ENCODE peak calls at places on chromosomes 7 and 10, in four cellular contexts. C, R, A and E are unnamed samples.

GRCh38 chr10:84243759-84244158 is 1.1 kb upstream of the RGR start:
- DNase-seq in C (no peak), R (no peak), A (no peak), E (no peak)

GRCh38 chr7:8210845-8211724 is 50.9 kb downstream of the ICA1 start:
- DNase-seq in C (no peak), R (no peak), A (no peak), E (no peak)

GRCh38 chr7:77765906-77766800 is 32.1 kb downstream of the TMEM60 start:
- DNase-seq in C (no peak), R (peak), A (no peak), E (no peak)

GRCh38 chr7:37986780-37987380 is 66.4 kb downstream of the EPDR1 start:
- DNase-seq in C (no peak), R (no peak), A (no peak), E (no peak)

GRCh38 chr10:62613429-62613828 is 191.1 kb upstream of the ADO start:
- DNase-seq in C (no peak), R (no peak), A (no peak), E (no peak)

GRCh38 chr10:5343979-5344378 is 20.8 kb upstream of the UCN3 start:
- DNase-seq in C (no peak), R (no peak), A (no peak), E (no peak)

GRCh38 chr7:54810401-54810800 is 51.4 kb upstream of the SEC61G start:
- DNase-seq in C (no peak), R (no peak), A (no peak), E (no peak)

GRCh38 chr7:149285581-149285975 is 23.6 kb downstream of the ZNF783 start:
- DNase-seq in C (no peak), R (no peak), A (no peak), E (no peak)

GRCh38 chr10:77279207-77279606 is 358.4 kb downstream of the KCNMA1 start:
- DNase-seq in C (peak), R (no peak), A (no peak), E (no peak)

DNA sequence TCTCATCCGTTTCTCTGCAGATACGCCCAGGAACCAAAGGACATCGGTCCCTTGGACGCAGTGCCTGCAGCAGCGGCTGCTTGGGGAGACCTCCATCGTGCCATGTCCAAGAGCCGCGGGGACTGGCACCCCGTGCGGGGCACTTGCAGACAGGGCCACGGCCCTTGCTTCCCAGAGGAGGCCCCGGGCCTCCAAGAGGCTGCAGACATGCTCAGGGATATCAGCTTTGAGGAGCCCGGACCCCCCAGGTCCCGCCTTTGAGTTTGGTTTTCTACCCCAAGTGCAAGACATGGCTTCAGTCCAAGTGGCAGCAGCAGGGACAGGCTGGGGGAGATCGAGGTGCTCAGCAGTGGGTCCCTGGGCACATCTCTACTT is 279.6 kb downstream of the ELFN1 start:
- DNase-seq in C (no peak), R (no peak), A (no peak), E (no peak)
- H3K27ac ChIP-seq in C (no peak), R (no peak), A (no peak), E (no peak)

DNA sequence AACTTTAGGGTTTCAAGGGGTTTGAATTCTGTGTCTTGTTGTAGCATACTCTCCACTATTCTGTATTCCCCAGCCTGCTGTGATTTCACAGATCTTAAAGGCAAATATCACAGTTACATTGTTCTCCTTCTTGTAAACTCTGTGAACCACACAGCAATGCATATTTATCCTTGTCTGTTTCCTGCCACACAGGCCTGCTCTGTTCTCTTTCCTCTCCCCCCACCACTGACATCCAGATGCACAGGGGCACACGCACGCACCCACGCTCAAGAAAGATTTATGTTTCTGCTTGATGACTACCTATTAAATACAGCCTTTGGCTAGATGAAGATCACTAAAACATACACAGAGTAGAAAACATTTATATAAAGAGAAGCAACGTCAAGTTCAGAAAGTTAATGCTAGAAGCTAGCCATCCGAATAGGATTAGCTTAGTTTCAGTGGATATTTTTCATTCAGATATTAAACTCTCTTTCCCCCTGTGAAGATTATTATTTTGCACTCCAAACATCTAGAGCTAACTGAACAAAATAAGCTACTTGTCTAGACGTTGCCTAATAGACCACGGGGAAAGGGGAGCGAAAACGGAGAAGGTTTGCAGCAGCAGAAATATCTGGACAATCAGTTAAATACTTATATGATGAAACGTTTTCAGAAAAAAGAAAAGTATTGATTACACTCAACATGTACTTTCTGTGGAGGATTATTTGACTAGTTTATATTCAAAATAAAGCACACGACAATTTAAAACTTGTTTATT is 193.1 kb upstream of the SEMA3C start:
- DNase-seq in C (no peak), R (no peak), A (no peak), E (no peak)
- H3K27ac ChIP-seq in C (no peak), R (no peak), A (no peak), E (no peak)

GRCh38 chr10:72306215-72306760 is 32.6 kb downstream of the DDIT4 start:
- DNase-seq in C (no peak), R (no peak), A (no peak), E (no peak)
- H3K27ac ChIP-seq in C (no peak), R (peak), A (no peak), E (no peak)

DNA sequence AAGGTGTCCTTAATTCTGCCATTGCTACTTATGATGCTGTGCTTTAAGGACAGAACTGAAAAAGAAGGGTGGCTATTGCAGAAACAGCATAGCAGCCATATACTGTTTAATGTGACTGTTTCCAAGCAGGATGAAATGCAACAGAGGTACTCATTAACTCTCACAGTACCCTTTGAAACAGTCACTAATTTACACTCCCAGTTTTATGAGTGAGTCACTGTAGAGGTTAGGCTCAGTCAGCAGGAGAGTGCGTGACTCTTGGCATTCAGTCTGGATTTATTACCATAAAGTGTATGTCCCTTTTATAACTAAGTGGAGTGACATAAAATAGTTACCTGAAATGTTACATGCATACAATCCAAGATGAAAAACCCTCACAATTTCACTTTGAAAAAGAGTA is 27.7 kb downstream of the ALDH18A1 start:
- DNase-seq in C (no peak), R (peak), A (no peak), E (no peak)
- H3K27ac ChIP-seq in C (no peak), R (no peak), A (no peak), E (no peak)

GRCh38 chr10:3478153-3478552 is 305.6 kb upstream of the PITRM1 start:
- DNase-seq in C (no peak), R (no peak), A (no peak), E (no peak)
- H3K27ac ChIP-seq in C (no peak), R (no peak), A (no peak), E (no peak)

GRCh38 chr7:98360221-98361124 is 40.4 kb downstream of the BAIAP2L1 start:
- DNase-seq in C (no peak), R (no peak), A (no peak), E (no peak)
- H3K27ac ChIP-seq in C (no peak), R (peak), A (no peak), E (no peak)

DNA sequence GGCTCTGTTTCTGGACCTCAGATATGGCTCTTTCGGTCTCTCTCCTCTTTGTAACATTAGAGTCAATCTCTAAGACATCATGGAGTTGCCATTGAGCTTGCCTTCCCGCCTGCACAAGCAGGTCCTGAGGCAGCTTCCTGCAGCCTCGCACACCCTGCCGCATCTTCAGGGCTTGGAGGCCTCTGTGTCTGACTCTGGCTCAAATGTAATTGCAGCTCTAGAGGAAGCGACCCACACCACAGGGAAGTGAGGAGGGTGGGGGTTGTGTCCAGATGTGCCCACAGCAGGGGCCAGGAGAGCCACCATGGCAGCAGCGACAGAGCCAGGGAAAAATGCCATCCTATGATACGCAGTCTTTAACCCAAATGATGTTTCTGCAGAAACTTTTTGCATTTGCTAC is 215.9 kb upstream of the ZNF32 start:
- DNase-seq in C (no peak), R (no peak), A (no peak), E (no peak)
- H3K27ac ChIP-seq in C (no peak), R (no peak), A (no peak), E (no peak)

DNA sequence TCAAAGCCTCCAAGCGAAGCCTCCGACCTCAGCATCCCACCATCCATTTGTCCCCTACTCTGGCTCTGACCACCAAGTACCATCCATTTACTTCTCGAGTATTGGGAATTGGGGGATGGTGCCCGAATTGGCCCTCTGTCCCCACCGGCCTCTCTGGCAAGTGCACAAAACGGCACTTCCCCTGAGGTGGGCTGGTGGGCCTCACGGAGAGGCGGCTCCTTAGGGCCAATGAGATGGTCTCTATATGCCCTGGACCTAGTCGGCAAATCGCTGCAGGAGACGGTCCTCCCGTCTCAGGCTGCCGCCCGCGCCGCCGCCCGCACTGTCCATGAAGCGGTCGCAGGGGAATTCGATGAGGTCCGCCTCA is 2.8 kb downstream of the TRIL start:
- DNase-seq in C (no peak), R (no peak), A (no peak), E (no peak)
- H3K27ac ChIP-seq in C (no peak), R (no peak), A (no peak), E (peak)

GRCh38 chr7:79806161-79806734 is 328.4 kb upstream of the GNAI1 start:
- DNase-seq in C (no peak), R (peak), A (no peak), E (no peak)

DNA sequence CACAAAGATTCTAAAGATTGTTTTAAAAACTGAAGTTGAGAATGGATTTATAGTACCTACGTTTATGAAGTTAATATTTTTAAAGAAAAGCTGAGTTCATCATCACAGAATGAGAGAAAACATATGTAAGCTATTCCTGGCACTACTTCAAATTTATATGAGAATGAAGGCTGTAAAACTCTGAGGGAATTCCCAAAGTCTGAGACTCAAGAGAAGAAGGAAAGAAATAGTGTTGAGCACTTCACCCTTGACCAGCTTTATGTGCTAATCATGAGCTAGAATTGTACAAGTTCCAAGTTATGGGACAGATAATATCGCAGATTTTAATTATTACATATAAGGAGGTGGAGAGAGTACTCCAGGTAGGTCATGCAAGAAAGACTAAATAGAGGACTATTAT is 323.7 kb upstream of the GNAI1 start:
- DNase-seq in C (no peak), R (no peak), A (no peak), E (no peak)
- H3K27ac ChIP-seq in C (no peak), R (no peak), A (no peak), E (no peak)

DNA sequence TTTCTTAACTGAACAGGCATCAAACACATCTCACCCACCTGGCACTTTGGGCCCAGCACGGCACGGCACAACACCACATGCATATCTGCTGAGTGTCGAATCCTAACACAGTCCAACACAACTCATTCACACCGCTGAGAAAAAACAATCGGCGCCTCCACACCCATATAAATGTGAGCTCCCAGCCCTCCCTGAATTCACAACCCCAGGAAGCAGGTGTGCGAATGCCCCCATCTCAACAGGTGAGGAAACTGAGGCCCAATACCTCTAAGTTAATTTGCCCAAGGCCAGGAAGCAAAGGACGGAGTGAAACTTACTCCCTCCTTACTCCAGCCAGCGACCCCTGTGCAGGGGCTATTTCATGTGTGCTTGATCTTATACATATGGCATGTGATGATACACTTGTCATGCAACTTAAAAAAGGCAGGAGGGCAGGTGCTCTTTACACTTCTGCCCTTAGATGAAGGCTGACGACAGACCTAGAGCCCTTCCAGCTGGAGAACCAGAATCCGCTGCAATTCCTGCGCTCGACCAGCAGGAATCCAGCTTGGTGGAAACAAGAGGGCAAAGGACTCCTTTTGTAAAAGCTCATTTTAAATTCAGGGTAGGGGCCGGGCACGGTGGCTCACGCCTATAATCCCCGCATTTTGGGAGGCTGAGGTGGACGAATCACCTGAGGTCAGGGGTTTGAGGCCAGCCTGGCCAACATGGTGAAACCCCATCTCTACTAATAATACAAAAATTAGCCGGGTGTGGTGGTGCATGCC is 116.0 kb downstream of the LARP4B start:
- DNase-seq in C (no peak), R (no peak), A (no peak), E (no peak)
- H3K27ac ChIP-seq in C (no peak), R (no peak), A (no peak), E (no peak)